ENCODE peak calls at places on chromosomes 16 and 17, in four cellular contexts. One of them, this sample, is unnamed.

GRCh38 chr17:6162216-6162615 is 92.0 kb downstream of the WSCD1 start:
- DNase-seq in naive thymus-derived CD4-positive, alpha-beta T cell: no peak
- DNase-seq in right cardiac atrium: no peak
- DNase-seq in thoracic aorta: no peak
- DNase-seq in this sample: no peak

GRCh38 chr16:4926928-4927327 is 10.0 kb downstream of the PPL start:
- DNase-seq in naive thymus-derived CD4-positive, alpha-beta T cell: no peak
- DNase-seq in right cardiac atrium: no peak
- DNase-seq in thoracic aorta: no peak
- DNase-seq in this sample: no peak

GRCh38 chr17:4499431-4500187 is 928 bp downstream of the SPNS2 start:
- DNase-seq in naive thymus-derived CD4-positive, alpha-beta T cell: no peak
- DNase-seq in right cardiac atrium: peak; percentile 44
- DNase-seq in thoracic aorta: no peak
- DNase-seq in this sample: no peak

GRCh38 chr17:80783461-80783860 is 208.2 kb upstream of the CHMP6 start:
- DNase-seq in naive thymus-derived CD4-positive, alpha-beta T cell: no peak
- DNase-seq in right cardiac atrium: no peak
- DNase-seq in thoracic aorta: no peak
- DNase-seq in this sample: no peak

GRCh38 chr16:2426941-2427361 is 2.3 kb upstream of the CCNF start:
- DNase-seq in naive thymus-derived CD4-positive, alpha-beta T cell: no peak
- DNase-seq in right cardiac atrium: no peak
- DNase-seq in thoracic aorta: no peak
- DNase-seq in this sample: no peak

GRCh38 chr16:15553313-15554088 is 89.5 kb downstream of the MARF1 start:
- DNase-seq in naive thymus-derived CD4-positive, alpha-beta T cell: no peak
- DNase-seq in right cardiac atrium: no peak
- DNase-seq in thoracic aorta: no peak
- DNase-seq in this sample: no peak

GRCh38 chr17:65457635-65458257 is 103.7 kb downstream of the AXIN2 start:
- DNase-seq in naive thymus-derived CD4-positive, alpha-beta T cell: no peak
- DNase-seq in right cardiac atrium: no peak
- DNase-seq in thoracic aorta: no peak
- DNase-seq in this sample: no peak

GRCh38 chr17:54980372-54980771 is 11.8 kb downstream of the STXBP4 start:
- DNase-seq in naive thymus-derived CD4-positive, alpha-beta T cell: no peak
- DNase-seq in right cardiac atrium: no peak
- DNase-seq in thoracic aorta: no peak
- DNase-seq in this sample: no peak

GRCh38 chr17:55487727-55488436 is 23.4 kb downstream of the SMIM36 start:
- DNase-seq in naive thymus-derived CD4-positive, alpha-beta T cell: no peak
- DNase-seq in right cardiac atrium: no peak
- DNase-seq in thoracic aorta: no peak
- DNase-seq in this sample: no peak

GRCh38 chr17:309361-309888 is 43.2 kb downstream of the RPH3AL start:
- DNase-seq in naive thymus-derived CD4-positive, alpha-beta T cell: no peak
- DNase-seq in right cardiac atrium: peak; percentile 10
- DNase-seq in thoracic aorta: no peak
- DNase-seq in this sample: no peak

GRCh38 chr16:84924339-84925091 is 86.8 kb downstream of the ZDHHC7 start:
- DNase-seq in naive thymus-derived CD4-positive, alpha-beta T cell: no peak
- DNase-seq in right cardiac atrium: peak; percentile 71
- DNase-seq in thoracic aorta: no peak
- DNase-seq in this sample: no peak

GRCh38 chr17:10119203-10120112 is 78.9 kb downstream of the GAS7 start:
- DNase-seq in naive thymus-derived CD4-positive, alpha-beta T cell: no peak
- DNase-seq in right cardiac atrium: peak; percentile 39
- DNase-seq in thoracic aorta: no peak
- DNase-seq in this sample: no peak

DNA sequence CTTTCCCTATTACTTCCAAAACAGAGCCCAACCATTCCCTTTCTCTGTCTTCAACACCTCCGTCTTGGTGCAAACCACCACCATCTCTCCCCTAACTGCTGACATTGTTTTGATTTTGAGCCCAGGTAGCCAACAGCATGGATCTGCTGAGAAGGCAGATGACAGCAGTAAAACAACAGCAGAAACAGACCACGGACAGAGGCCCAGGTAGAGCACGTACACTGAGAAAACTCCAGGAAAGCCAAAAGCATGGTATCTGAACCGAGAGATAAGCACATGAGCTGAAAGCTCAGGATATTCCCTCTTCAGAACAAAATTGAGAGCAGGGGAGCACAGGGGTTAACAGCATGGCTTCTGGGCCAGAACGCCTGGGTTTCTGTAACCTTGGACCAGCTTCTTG is 18.9 kb upstream of the MAP3K14 start:
- DNase-seq in naive thymus-derived CD4-positive, alpha-beta T cell: no peak
- DNase-seq in right cardiac atrium: no peak
- DNase-seq in thoracic aorta: no peak
- DNase-seq in this sample: no peak
- H3K4me3 ChIP-seq in naive thymus-derived CD4-positive, alpha-beta T cell: no peak overlapping the region
- H3K4me3 ChIP-seq in right cardiac atrium: no peak overlapping the region
- H3K4me3 ChIP-seq in thoracic aorta: no peak overlapping the region
- H3K4me3 ChIP-seq in this sample: no peak overlapping the region

GRCh38 chr17:50194441-50195195 is 6.8 kb downstream of the COL1A1 start:
- DNase-seq in naive thymus-derived CD4-positive, alpha-beta T cell: no peak
- DNase-seq in right cardiac atrium: no peak
- DNase-seq in thoracic aorta: no peak
- DNase-seq in this sample: no peak
- H3K4me3 ChIP-seq in naive thymus-derived CD4-positive, alpha-beta T cell: no peak overlapping the region
- H3K4me3 ChIP-seq in right cardiac atrium: no peak overlapping the region
- H3K4me3 ChIP-seq in thoracic aorta: no peak overlapping the region
- H3K4me3 ChIP-seq in this sample: no peak overlapping the region

DNA sequence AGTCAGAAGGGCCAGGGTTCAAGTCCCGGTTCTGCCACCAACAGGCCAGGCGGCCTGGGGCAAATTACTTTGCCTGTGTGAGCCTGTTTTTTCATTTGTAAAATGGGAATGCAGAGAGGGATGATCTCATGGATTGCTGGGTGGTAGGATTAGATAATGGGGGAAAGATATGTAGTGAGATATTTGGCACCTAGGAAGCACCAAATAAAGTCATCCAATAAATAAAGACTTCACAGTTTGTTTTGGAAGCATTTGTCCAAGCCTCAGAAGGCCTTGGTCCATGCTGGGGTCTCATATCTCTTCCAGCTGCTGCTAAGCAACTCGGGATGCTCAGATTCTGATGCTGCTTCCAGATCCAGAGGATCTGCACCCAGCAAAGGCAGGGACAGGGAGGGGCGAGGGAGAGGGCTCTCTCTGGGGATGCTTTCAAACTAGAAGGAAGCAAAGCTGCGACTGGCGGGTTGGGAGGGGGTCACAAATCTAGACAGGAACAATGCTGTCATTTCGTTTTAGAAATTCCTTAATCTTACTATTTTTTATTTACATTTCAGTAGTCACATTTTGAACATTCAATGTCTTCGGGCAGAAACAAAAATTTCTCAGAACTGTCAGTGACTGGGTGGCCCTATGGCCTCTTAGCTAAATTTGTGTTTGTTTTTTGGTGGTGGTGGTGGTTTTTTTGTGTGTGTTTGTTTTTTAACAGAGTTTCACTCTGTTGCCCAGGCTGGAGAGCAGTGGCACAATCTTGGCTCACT is 114.9 kb upstream of the CDH5 start:
- DNase-seq in naive thymus-derived CD4-positive, alpha-beta T cell: no peak
- DNase-seq in right cardiac atrium: no peak
- DNase-seq in thoracic aorta: no peak
- DNase-seq in this sample: no peak
- H3K4me3 ChIP-seq in naive thymus-derived CD4-positive, alpha-beta T cell: no peak overlapping the region
- H3K4me3 ChIP-seq in right cardiac atrium: no peak overlapping the region
- H3K4me3 ChIP-seq in thoracic aorta: no peak overlapping the region
- H3K4me3 ChIP-seq in this sample: no peak overlapping the region

DNA sequence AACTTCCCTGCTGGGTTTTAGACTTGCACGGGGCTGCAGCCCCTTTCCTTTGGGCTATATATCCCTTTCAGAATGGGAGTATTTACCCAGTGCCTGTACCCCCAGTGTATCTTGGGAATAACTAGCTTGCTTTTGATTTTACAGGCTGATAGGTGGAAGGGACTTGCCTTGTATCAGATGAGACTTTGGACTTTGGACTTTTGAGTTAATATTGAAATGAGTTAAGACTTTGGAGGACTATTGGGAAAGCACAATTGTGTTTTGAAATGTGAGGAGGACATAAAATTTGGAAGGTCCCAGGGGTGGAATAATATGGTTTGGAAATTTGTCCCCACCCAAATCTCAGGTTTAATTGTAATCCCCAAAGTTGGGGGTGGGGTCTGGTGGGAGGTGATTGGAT is 393.8 kb upstream of the KIF2B start:
- DNase-seq in naive thymus-derived CD4-positive, alpha-beta T cell: no peak
- DNase-seq in right cardiac atrium: no peak
- DNase-seq in thoracic aorta: no peak
- DNase-seq in this sample: no peak
- H3K4me3 ChIP-seq in naive thymus-derived CD4-positive, alpha-beta T cell: no peak overlapping the region
- H3K4me3 ChIP-seq in right cardiac atrium: no peak overlapping the region
- H3K4me3 ChIP-seq in thoracic aorta: no peak overlapping the region
- H3K4me3 ChIP-seq in this sample: no peak overlapping the region

GRCh38 chr16:29818082-29818481 is 2.1 kb downstream of the PAGR1 start:
- DNase-seq in naive thymus-derived CD4-positive, alpha-beta T cell: no peak
- DNase-seq in right cardiac atrium: no peak
- DNase-seq in thoracic aorta: no peak
- DNase-seq in this sample: no peak

GRCh38 chr16:29820730-29821662 is 734 bp downstream of the MVP start:
- DNase-seq in naive thymus-derived CD4-positive, alpha-beta T cell: no peak
- DNase-seq in right cardiac atrium: peak; percentile 66
- DNase-seq in thoracic aorta: no peak
- DNase-seq in this sample: no peak

GRCh38 chr16:29820271-29820701 is at the start of gene MVP:
- DNase-seq in naive thymus-derived CD4-positive, alpha-beta T cell: no peak
- DNase-seq in right cardiac atrium: peak; percentile 77
- DNase-seq in thoracic aorta: no peak
- DNase-seq in this sample: no peak

GRCh38 chr16:29821663-29822115 is 1.4 kb downstream of the MVP start:
- DNase-seq in naive thymus-derived CD4-positive, alpha-beta T cell: no peak
- DNase-seq in right cardiac atrium: peak; percentile 59
- DNase-seq in thoracic aorta: no peak
- DNase-seq in this sample: no peak

DNA sequence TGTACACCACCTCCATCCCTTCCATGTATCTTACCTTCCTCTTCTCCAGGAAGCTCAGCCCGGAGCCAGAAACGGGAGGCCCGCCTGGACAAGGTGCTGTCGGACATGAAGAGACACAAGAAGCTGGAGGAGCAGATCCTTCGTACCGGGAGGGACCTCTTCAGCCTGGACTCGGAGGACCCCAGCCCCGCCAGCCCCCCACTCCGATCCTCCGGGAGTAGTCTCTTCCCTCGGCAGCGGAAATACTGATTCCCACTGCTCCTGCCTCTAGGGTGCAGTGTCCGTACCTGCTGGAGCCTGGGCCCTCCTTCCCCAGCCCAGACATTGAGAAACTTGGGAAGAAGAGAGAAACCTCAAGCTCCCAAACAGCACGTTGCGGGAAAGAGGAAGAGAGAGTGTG is 756 bp upstream of the MVP start:
- DNase-seq in naive thymus-derived CD4-positive, alpha-beta T cell: no peak
- DNase-seq in right cardiac atrium: no peak
- DNase-seq in thoracic aorta: no peak
- DNase-seq in this sample: no peak
- H3K4me3 ChIP-seq in naive thymus-derived CD4-positive, alpha-beta T cell: peak overlapping the region; percentile 95
- H3K4me3 ChIP-seq in right cardiac atrium: no peak overlapping the region
- H3K4me3 ChIP-seq in thoracic aorta: no peak overlapping the region
- H3K4me3 ChIP-seq in this sample: peak overlapping the region; percentile 69

GRCh38 chr17:21016826-21017225 is 26.0 kb downstream of the USP22 start:
- DNase-seq in naive thymus-derived CD4-positive, alpha-beta T cell: no peak
- DNase-seq in right cardiac atrium: no peak
- DNase-seq in thoracic aorta: no peak
- DNase-seq in this sample: no peak
- H3K4me3 ChIP-seq in naive thymus-derived CD4-positive, alpha-beta T cell: no peak overlapping the region
- H3K4me3 ChIP-seq in right cardiac atrium: no peak overlapping the region
- H3K4me3 ChIP-seq in thoracic aorta: no peak overlapping the region
- H3K4me3 ChIP-seq in this sample: no peak overlapping the region